ENCODE peak calls at places on chromosomes 2 and 18, in nine cellular contexts. One of them, this sample, is unnamed.

GRCh38 chr2:23703583-23704385 is 223.1 kb downstream of the ATAD2B start:
- DNase-seq in globus pallidus: no peak
- DNase-seq in GM12891: peak
- DNase-seq in COR-L47: no peak
- DNase-seq in Calu3: no peak
- DNase-seq in amygdala: no peak
- DNase-seq in choroid plexus epithelial cell: no peak
- DNase-seq in A549: no peak
- DNase-seq in neural crest cell: no peak
- DNase-seq in this sample: peak

GRCh38 chr18:23712445-23712844 is 23.2 kb downstream of the LAMA3 start:
- DNase-seq in globus pallidus: no peak
- DNase-seq in GM12891: no peak
- DNase-seq in COR-L47: no peak
- DNase-seq in Calu3: no peak
- DNase-seq in amygdala: no peak
- DNase-seq in choroid plexus epithelial cell: no peak
- DNase-seq in A549: no peak
- DNase-seq in neural crest cell: no peak
- DNase-seq in this sample: no peak

GRCh38 chr2:75432761-75433361 is 127.9 kb downstream of the EVA1A start:
- DNase-seq in globus pallidus: no peak
- DNase-seq in GM12891: peak
- DNase-seq in COR-L47: no peak
- DNase-seq in Calu3: no peak
- DNase-seq in amygdala: no peak
- DNase-seq in choroid plexus epithelial cell: peak
- DNase-seq in A549: no peak
- DNase-seq in neural crest cell: no peak
- DNase-seq in this sample: peak

GRCh38 chr2:238747557-238747956 is 100.3 kb upstream of the TWIST2 start:
- DNase-seq in globus pallidus: no peak
- DNase-seq in GM12891: no peak
- DNase-seq in COR-L47: no peak
- DNase-seq in Calu3: no peak
- DNase-seq in amygdala: no peak
- DNase-seq in choroid plexus epithelial cell: no peak
- DNase-seq in A549: no peak
- DNase-seq in neural crest cell: no peak
- DNase-seq in this sample: no peak

GRCh38 chr2:54106631-54107454 is 8.6 kb upstream of the ACYP2 start:
- DNase-seq in globus pallidus: peak
- DNase-seq in GM12891: no peak
- DNase-seq in COR-L47: no peak
- DNase-seq in Calu3: peak
- DNase-seq in amygdala: no peak
- DNase-seq in choroid plexus epithelial cell: peak
- DNase-seq in A549: peak
- DNase-seq in neural crest cell: peak
- DNase-seq in this sample: peak

GRCh38 chr2:85790499-85790898 is 36.7 kb downstream of the ATOH8 start:
- DNase-seq in globus pallidus: no peak
- DNase-seq in GM12891: no peak
- DNase-seq in COR-L47: no peak
- DNase-seq in Calu3: no peak
- DNase-seq in amygdala: no peak
- DNase-seq in choroid plexus epithelial cell: no peak
- DNase-seq in A549: no peak
- DNase-seq in neural crest cell: no peak
- DNase-seq in this sample: no peak

GRCh38 chr2:11867926-11868325 is 121.5 kb downstream of the LPIN1 start:
- DNase-seq in globus pallidus: no peak
- DNase-seq in GM12891: no peak
- DNase-seq in COR-L47: no peak
- DNase-seq in Calu3: no peak
- DNase-seq in amygdala: no peak
- DNase-seq in choroid plexus epithelial cell: no peak
- DNase-seq in A549: no peak
- DNase-seq in neural crest cell: no peak
- DNase-seq in this sample: no peak

GRCh38 chr2:10004401-10004800 is 38.9 kb upstream of the KLF11 start:
- DNase-seq in globus pallidus: no peak
- DNase-seq in GM12891: no peak
- DNase-seq in COR-L47: no peak
- DNase-seq in Calu3: no peak
- DNase-seq in amygdala: no peak
- DNase-seq in choroid plexus epithelial cell: no peak
- DNase-seq in A549: no peak
- DNase-seq in neural crest cell: no peak
- DNase-seq in this sample: no peak

GRCh38 chr2:231306791-231307440 is 88.6 kb upstream of the B3GNT7 start:
- DNase-seq in globus pallidus: no peak
- DNase-seq in GM12891: no peak
- DNase-seq in COR-L47: no peak
- DNase-seq in Calu3: peak
- DNase-seq in amygdala: no peak
- DNase-seq in choroid plexus epithelial cell: no peak
- DNase-seq in A549: no peak
- DNase-seq in neural crest cell: no peak
- DNase-seq in this sample: no peak

GRCh38 chr18:78813156-78813555 is 166.5 kb upstream of the SALL3 start:
- DNase-seq in globus pallidus: no peak
- DNase-seq in GM12891: no peak
- DNase-seq in COR-L47: no peak
- DNase-seq in Calu3: no peak
- DNase-seq in amygdala: no peak
- DNase-seq in choroid plexus epithelial cell: no peak
- DNase-seq in A549: no peak
- DNase-seq in neural crest cell: no peak
- DNase-seq in this sample: no peak

GRCh38 chr2:237012577-237013237 is 73.0 kb upstream of the COPS8 start:
- DNase-seq in globus pallidus: no peak
- DNase-seq in GM12891: no peak
- DNase-seq in COR-L47: no peak
- DNase-seq in Calu3: peak
- DNase-seq in amygdala: no peak
- DNase-seq in choroid plexus epithelial cell: peak
- DNase-seq in A549: no peak
- DNase-seq in neural crest cell: no peak
- DNase-seq in this sample: no peak

GRCh38 chr18:8003878-8004675 is 437.0 kb downstream of the PTPRM start:
- DNase-seq in globus pallidus: no peak
- DNase-seq in GM12891: no peak
- DNase-seq in COR-L47: no peak
- DNase-seq in Calu3: no peak
- DNase-seq in amygdala: no peak
- DNase-seq in choroid plexus epithelial cell: peak
- DNase-seq in A549: no peak
- DNase-seq in neural crest cell: no peak
- DNase-seq in this sample: no peak

GRCh38 chr2:241638063-241638660 is 669 bp downstream of the ATG4B start:
- DNase-seq in globus pallidus: no peak
- DNase-seq in GM12891: no peak
- DNase-seq in COR-L47: no peak
- DNase-seq in Calu3: no peak
- DNase-seq in amygdala: no peak
- DNase-seq in choroid plexus epithelial cell: peak
- DNase-seq in A549: no peak
- DNase-seq in neural crest cell: no peak
- DNase-seq in this sample: no peak

GRCh38 chr2:158101384-158101926 is at the start of gene UPP2:
- DNase-seq in globus pallidus: no peak
- DNase-seq in GM12891: no peak
- DNase-seq in COR-L47: no peak
- DNase-seq in Calu3: no peak
- DNase-seq in amygdala: no peak
- DNase-seq in choroid plexus epithelial cell: no peak
- DNase-seq in A549: no peak
- DNase-seq in neural crest cell: no peak
- DNase-seq in this sample: no peak

GRCh38 chr2:118094503-118094902 is 6.2 kb downstream of the INSIG2 start:
- DNase-seq in globus pallidus: no peak
- DNase-seq in GM12891: no peak
- DNase-seq in COR-L47: no peak
- DNase-seq in Calu3: no peak
- DNase-seq in amygdala: no peak
- DNase-seq in choroid plexus epithelial cell: no peak
- DNase-seq in A549: no peak
- DNase-seq in neural crest cell: no peak
- DNase-seq in this sample: no peak

GRCh38 chr2:207503234-207503633 is 26.5 kb upstream of the CREB1 start:
- DNase-seq in globus pallidus: peak
- DNase-seq in GM12891: no peak
- DNase-seq in COR-L47: no peak
- DNase-seq in Calu3: no peak
- DNase-seq in amygdala: no peak
- DNase-seq in choroid plexus epithelial cell: peak
- DNase-seq in A549: no peak
- DNase-seq in neural crest cell: no peak
- DNase-seq in this sample: peak

GRCh38 chr2:172423120-172423519 is 4.3 kb upstream of the ITGA6 start:
- DNase-seq in globus pallidus: no peak
- DNase-seq in GM12891: no peak
- DNase-seq in COR-L47: no peak
- DNase-seq in Calu3: no peak
- DNase-seq in amygdala: no peak
- DNase-seq in choroid plexus epithelial cell: no peak
- DNase-seq in A549: no peak
- DNase-seq in neural crest cell: no peak
- DNase-seq in this sample: no peak

This sample was measured in GM13976.